ENCODE peak calls at places on chromosomes 4 and X, in ten cellular contexts. C is tibial artery; A is IMR-90; M is psoas muscle; Y is heart left ventricle; W is GM23248; I is mucosa of descending colon; V is pancreas; L is left ventricle myocardium inferior; J is effector memory CD4-positive, alpha-beta T cell. X is an unnamed sample. For H3K9me3, the result is how much of the 10 kb centered on the place peaks cover.

GRCh38 chr4:120466429-120466828 is 399.8 kb upstream of the MAD2L1 start:
- DNase-seq in C (no peak), A (no peak), M (no peak), Y (no peak), W (no peak), I (no peak), V (no peak), L (no peak), J (no peak), X (no peak)

GRCh38 chr4:111208970-111209369 is 586.1 kb upstream of the PITX2 start:
- DNase-seq in C (no peak), A (no peak), M (no peak), Y (no peak), W (no peak), I (no peak), V (no peak), L (no peak), J (no peak), X (no peak)

GRCh38 chr4:162683659-162684370 is 482.9 kb downstream of the NAF1 start:
- DNase-seq in C (no peak), A (no peak), M (no peak), Y (no peak), W (no peak), I (no peak), V (no peak), L (no peak), J (no peak), X (peak)

GRCh38 chr4:83389037-83389755 is 54.5 kb upstream of the HPSE start:
- DNase-seq in C (no peak), A (no peak), M (no peak), Y (no peak), W (peak), I (no peak), V (no peak), L (no peak), J (no peak), X (no peak)

GRCh38 chr4:28774344-28774743 is 1913.7 kb downstream of the STIM2 start:
- DNase-seq in C (no peak), A (no peak), M (no peak), Y (no peak), W (no peak), I (no peak), V (no peak), L (no peak), J (no peak), X (no peak)

GRCh38 chr4:123699823-123700822 is 303.5 kb downstream of the SPRY1 start:
- DNase-seq in C (no peak), A (peak), M (no peak), Y (peak), W (peak), I (no peak), V (no peak), L (no peak), J (no peak), X (peak)

GRCh38 chr4:99735822-99736221 is 78.2 kb upstream of the C4orf54 start:
- DNase-seq in C (no peak), A (no peak), M (no peak), Y (no peak), W (no peak), I (no peak), V (no peak), L (no peak), J (no peak), X (no peak)

GRCh38 chrX:25012793-25013592 is 2.8 kb downstream of the ARX start:
- DNase-seq in C (no peak), A (no peak), M (peak), Y (no peak), W (peak), I (no peak), V (no peak), L (no peak), J (no peak), X (no peak)

GRCh38 chrX:128928636-128929035 is 594.7 kb downstream of the SMARCA1 start:
- DNase-seq in C (no peak), A (no peak), M (no peak), Y (no peak), W (no peak), I (no peak), V (no peak), L (no peak), J (no peak), X (no peak)

GRCh38 chr4:173609158-173609557 is 79.1 kb upstream of the HAND2 start:
- DNase-seq in C (no peak), A (no peak), M (no peak), Y (no peak), W (no peak), I (no peak), V (no peak), L (no peak), J (no peak), X (no peak)
- H3K4me3 ChIP-seq in C (no peak), A (no peak), M (no peak), Y (no peak), W (no peak), I (no peak), V (no peak), L (no peak), J (no peak), X (no peak)

GRCh38 chrX:65273152-65273551 is 261.4 kb downstream of the LAS1L start:
- DNase-seq in C (no peak), A (no peak), M (no peak), Y (no peak), W (no peak), I (no peak), V (no peak), L (no peak), J (no peak), X (no peak)
- H3K9me3 ChIP-seq in C (half or more), A (under half), M (under half), Y (under half), W (under half), I (under half), V (under half), L (half or more), J (under half), X (under half)

GRCh38 chr4:54095110-54095800 is 4.7 kb upstream of the GSX2 start:
- DNase-seq in C (no peak), A (no peak), M (no peak), Y (no peak), W (no peak), I (no peak), V (no peak), L (no peak), J (no peak), X (no peak)
- H3K4me3 ChIP-seq in C (no peak), A (no peak), M (no peak), Y (no peak), W (no peak), I (no peak), V (no peak), L (no peak), J (no peak), X (no peak)

DNA sequence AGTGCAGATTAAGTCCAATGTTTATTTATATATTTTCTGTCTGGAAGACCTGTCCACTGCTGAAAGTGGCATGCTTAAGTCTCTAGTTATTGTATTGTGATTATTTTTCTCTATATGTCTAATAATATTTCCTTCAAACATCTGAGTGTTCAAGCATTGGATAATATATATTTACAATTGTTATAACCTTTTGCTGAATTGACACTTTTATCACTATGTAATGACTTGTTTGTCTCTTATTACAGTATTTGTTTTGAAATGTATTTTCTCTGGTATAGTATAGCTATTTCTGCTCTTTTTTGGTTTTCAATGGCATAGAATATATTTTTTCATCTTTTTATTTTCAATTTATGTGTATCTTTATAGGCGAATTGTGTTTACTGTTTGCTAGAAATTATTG is 59.7 kb downstream of the EDA2R start:
- DNase-seq in C (no peak), A (no peak), M (no peak), Y (no peak), W (no peak), I (no peak), V (no peak), L (no peak), J (no peak), X (no peak)
- H3K9me3 ChIP-seq in C (under half), A (under half), M (under half), Y (under half), W (under half), I (under half), V (under half), L (under half), J (under half), X (under half)

GRCh38 chrX:40105791-40106676 is 8.3 kb upstream of the BCOR start:
- DNase-seq in C (no peak), A (no peak), M (peak), Y (peak), W (peak), I (peak), V (peak), L (peak), J (peak), X (peak)

GRCh38 chrX:40108959-40109287 is 11.2 kb upstream of the BCOR start:
- DNase-seq in C (no peak), A (peak), M (peak), Y (peak), W (peak), I (peak), V (peak), L (peak), J (peak), X (peak)

GRCh38 chrX:40106677-40107290 is 9.0 kb upstream of the BCOR start:
- DNase-seq in C (no peak), A (no peak), M (no peak), Y (no peak), W (peak), I (no peak), V (no peak), L (no peak), J (no peak), X (no peak)

GRCh38 chrX:40108084-40108958 is 10.6 kb upstream of the BCOR start:
- DNase-seq in C (no peak), A (no peak), M (peak), Y (peak), W (peak), I (peak), V (peak), L (peak), J (no peak), X (peak)

DNA sequence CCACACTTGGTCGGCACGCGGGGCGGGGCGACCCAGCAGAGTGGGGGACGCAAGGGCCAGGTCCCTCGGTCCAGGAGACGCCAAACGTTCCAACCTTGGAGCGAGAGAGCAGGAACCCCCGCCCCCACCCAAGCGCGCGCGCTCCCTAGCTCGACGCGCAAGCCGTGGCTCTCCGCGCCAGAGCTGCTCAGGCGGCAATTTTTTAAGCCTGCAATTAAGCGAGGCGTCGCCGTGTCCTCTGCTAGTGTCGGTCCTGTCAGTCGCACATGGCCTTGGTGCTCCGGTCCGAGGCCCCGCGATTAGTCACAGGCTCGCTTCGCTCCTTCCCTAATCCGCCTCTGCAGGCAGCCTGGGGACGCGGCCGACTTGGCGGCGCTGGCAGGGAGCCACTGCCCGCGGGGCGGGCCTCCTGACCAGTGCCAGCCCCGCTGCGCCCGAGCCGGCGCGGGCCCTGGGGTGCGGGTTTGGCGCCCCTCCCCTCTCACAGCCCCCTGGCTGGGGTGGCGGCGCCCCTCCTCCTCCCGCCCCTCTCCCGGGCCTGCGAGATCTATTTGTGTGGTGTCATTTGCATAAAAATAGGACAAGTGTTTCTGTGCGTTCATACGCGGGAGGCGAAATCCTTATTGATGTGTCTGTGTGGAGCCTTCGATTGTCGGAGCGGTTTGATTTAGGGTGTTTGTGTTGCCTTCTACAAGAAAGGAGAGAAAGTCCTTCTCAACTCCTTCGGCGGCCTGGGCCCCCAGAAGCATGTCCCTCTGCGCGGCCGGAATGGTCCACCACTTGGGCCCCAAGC is 9.7 kb upstream of the BCOR start:
- DNase-seq in C (no peak), A (no peak), M (peak), Y (peak), W (peak), I (peak), V (peak), L (peak), J (no peak), X (peak)
- H3K4me3 ChIP-seq in C (peak), A (no peak), M (peak), Y (peak), W (peak), I (no peak), V (peak), L (peak), J (peak), X (no peak)

DNA sequence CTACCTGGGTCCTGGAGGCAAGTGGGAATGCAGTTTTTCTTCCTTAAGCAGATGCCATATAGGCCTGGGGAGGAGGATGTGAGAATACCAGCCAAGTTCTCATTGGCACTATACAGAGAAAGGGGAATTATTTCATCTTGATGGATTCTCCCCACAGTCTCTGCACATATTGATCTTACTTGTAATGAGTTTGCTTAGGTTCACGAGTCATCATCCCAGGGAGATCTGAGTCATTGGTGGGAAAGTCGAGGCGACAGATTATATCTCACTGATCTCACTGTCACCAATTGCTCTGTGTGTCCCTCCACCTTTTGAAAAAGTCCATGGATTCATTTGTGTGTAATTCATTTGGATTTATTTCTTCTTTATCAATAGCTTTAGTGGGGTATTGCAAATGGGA is 156.8 kb downstream of the AR start:
- DNase-seq in C (no peak), A (no peak), M (no peak), Y (no peak), W (peak), I (no peak), V (no peak), L (no peak), J (no peak), X (no peak)
- H3K9me3 ChIP-seq in C (under half), A (under half), M (under half), Y (under half), W (under half), I (under half), V (under half), L (under half), J (under half), X (under half)

DNA sequence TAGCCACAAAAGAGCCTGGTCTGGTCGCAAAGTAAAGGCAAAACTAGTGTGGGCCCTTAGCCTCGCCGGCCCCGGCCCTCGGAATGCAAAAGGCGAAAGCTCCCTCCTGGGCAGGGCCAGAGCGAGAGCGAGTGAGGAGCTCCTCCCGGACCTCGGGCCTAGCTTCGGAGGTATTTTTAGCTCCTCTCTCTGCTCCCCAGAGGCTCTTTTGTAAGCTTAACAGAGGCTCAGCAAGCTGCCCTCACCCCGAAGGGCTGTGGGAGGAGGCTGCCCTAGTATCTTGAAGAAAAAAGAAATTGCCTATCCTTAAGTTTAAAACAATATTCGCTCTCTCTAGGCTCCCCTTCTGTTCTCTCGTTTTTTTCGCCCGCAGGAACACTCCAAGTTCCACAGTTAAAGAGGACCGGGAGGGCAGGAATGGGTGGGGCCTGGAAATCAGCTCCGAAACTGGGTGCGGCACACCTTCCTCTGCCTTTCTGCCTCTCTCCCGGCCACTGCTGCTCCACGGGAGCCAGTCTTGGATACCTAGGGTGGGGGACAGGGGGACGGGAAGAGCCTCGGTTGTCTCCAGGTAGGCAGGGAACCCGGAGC is 12.2 kb downstream of the HAND2 start:
- DNase-seq in C (no peak), A (no peak), M (no peak), Y (peak), W (no peak), I (peak), V (no peak), L (no peak), J (no peak), X (no peak)
- H3K4me3 ChIP-seq in C (peak), A (no peak), M (no peak), Y (peak), W (no peak), I (no peak), V (no peak), L (peak), J (no peak), X (no peak)

DNA sequence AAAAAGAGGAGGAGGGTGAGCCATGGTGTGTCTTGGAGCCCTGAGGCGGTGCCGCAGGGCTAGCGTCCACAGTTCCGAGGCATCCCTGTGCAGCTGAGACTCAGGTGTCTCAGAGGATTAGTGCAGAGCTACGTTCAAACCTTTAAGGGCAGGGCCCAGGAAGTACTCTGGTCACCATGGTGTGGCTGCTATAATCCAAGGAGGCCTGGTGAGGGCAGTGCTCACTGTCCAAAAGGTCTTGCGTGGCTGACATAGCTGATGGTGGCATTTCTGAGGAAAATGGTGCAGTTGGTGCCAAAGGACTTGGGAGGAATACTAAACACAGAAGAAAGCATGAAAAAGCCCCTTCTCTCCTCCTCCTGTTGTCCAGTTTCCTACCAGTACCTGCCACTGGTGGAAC is 146.9 kb downstream of the DCHS2 start:
- DNase-seq in C (no peak), A (no peak), M (no peak), Y (no peak), W (no peak), I (no peak), V (no peak), L (no peak), J (no peak), X (no peak)
- H3K9me3 ChIP-seq in C (under half), A (under half), M (under half), Y (under half), W (under half), I (under half), V (under half), L (under half), J (under half), X (under half)

GRCh38 chrX:49187526-49187925 is 1.4 kb upstream of the PRICKLE3 start:
- DNase-seq in C (no peak), A (no peak), M (no peak), Y (no peak), W (no peak), I (no peak), V (no peak), L (no peak), J (no peak), X (no peak)
- H3K4me3 ChIP-seq in C (no peak), A (no peak), M (no peak), Y (no peak), W (no peak), I (no peak), V (no peak), L (no peak), J (no peak), X (no peak)

X was measured in MG63.